ENCODE peak calls at places on chromosomes 4 and X, in ten cellular contexts. B is tibial nerve, I is transverse colon, X is ovary, C is SK-N-SH, W is upper lobe of left lung, N is stomach, A is sigmoid colon, L is H1, R is GM12878. Z is an unnamed sample. For H3K27me3 and H3K4me1, the result is how much of the 10 kb centered on the place peaks cover.

GRCh38 chrX:80246273-80246672 is 174.0 kb upstream of the TENT5D start:
- DNase-seq in R (no peak), I (no peak), L (no peak), W (no peak), B (no peak), A (no peak), C (peak), N (no peak), X (no peak), Z (no peak)

GRCh38 chr4:1777822-1778641 is 15.1 kb upstream of the FGFR3 start:
- DNase-seq in W (no peak), I (no peak), N (no peak), X (no peak), L (peak), A (no peak), B (no peak), C (no peak), R (no peak), Z (no peak)

GRCh38 chr4:73698217-73698616 is 42.2 kb upstream of the CXCL8 start:
- DNase-seq in C (no peak), L (no peak), B (no peak), X (no peak), N (no peak), R (no peak), I (no peak), W (no peak), A (no peak), Z (no peak)

GRCh38 chrX:10634681-10635161 is 14.3 kb upstream of the MID1 start:
- DNase-seq in N (no peak), X (no peak), R (no peak), A (no peak), L (no peak), W (no peak), B (no peak), C (no peak), I (no peak), Z (no peak)

GRCh38 chr4:13294961-13295605 is 189.1 kb downstream of the RAB28 start:
- DNase-seq in W (no peak), B (no peak), I (no peak), N (no peak), C (no peak), L (no peak), X (no peak), A (no peak), R (no peak), Z (peak)

GRCh38 chr4:3851881-3852280 is 85.7 kb downstream of the ADRA2C start:
- DNase-seq in I (no peak), C (no peak), X (no peak), N (no peak), R (no peak), W (no peak), B (no peak), L (no peak), A (no peak), Z (no peak)

GRCh38 chr4:186920486-186920885 is 196.8 kb upstream of the FAT1 start:
- DNase-seq in I (no peak), W (no peak), R (no peak), C (no peak), B (no peak), N (no peak), X (no peak), A (no peak), L (no peak), Z (no peak)

GRCh38 chr4:182062936-182063335 is 180.3 kb upstream of the TENM3 start:
- DNase-seq in X (no peak), A (no peak), W (no peak), R (no peak), C (no peak), I (no peak), B (no peak), N (no peak), L (no peak), Z (no peak)

GRCh38 chr4:120683902-120684540 is 238.5 kb downstream of the PRDM5 start:
- DNase-seq in W (no peak), N (no peak), A (no peak), B (no peak), L (no peak), C (no peak), I (no peak), X (no peak), R (no peak), Z (no peak)

GRCh38 chr4:92303621-92304027 is at the start of gene GRID2:
- DNase-seq in L (no peak), R (no peak), W (no peak), X (peak), I (no peak), B (no peak), A (no peak), N (no peak), C (peak), Z (no peak)

GRCh38 chr4:32624943-32625603 is 1904.9 kb downstream of the PCDH7 start:
- DNase-seq in C (no peak), R (no peak), W (no peak), N (no peak), X (no peak), A (no peak), I (no peak), L (no peak), B (no peak), Z (no peak)

GRCh38 chr4:147345662-147346061 is 135.2 kb upstream of the EDNRA start:
- DNase-seq in N (no peak), R (no peak), W (no peak), X (no peak), I (no peak), L (no peak), C (no peak), B (no peak), A (no peak), Z (no peak)

GRCh38 chrX:107823456-107823855 is 2.2 kb upstream of the MID2 start:
- DNase-seq in W (no peak), I (no peak), R (no peak), X (no peak), L (no peak), C (no peak), B (no peak), N (no peak), A (no peak), Z (no peak)

GRCh38 chrX:120463241-120463640 is 5.9 kb downstream of the LAMP2 start:
- DNase-seq in C (no peak), A (no peak), W (peak), I (no peak), R (no peak), B (peak), L (no peak), X (no peak), N (no peak), Z (no peak)

GRCh38 chr4:100289980-100290379 is 99.7 kb upstream of the DDIT4L start:
- DNase-seq in C (no peak), W (no peak), B (no peak), X (no peak), I (no peak), L (no peak), R (no peak), A (no peak), N (no peak), Z (no peak)

GRCh38 chr4:76881375-76881774 is 16.6 kb downstream of the SOWAHB start:
- DNase-seq in L (no peak), B (no peak), N (no peak), W (no peak), R (no peak), X (no peak), A (no peak), I (peak), C (no peak), Z (no peak)

GRCh38 chrX:39133971-39134370 is 332.7 kb downstream of the MID1IP1 start:
- DNase-seq in R (no peak), I (peak), B (no peak), A (no peak), X (no peak), L (peak), C (no peak), N (peak), W (no peak), Z (no peak)

GRCh38 chr4:109005523-109005922 is 242.7 kb upstream of the ETNPPL start:
- DNase-seq in X (no peak), B (no peak), N (no peak), I (no peak), R (no peak), W (no peak), A (no peak), C (no peak), L (no peak), Z (no peak)

GRCh38 chr4:41176357-41176756 is 38.0 kb downstream of the APBB2 start:
- DNase-seq in N (no peak), C (no peak), L (no peak), W (no peak), R (no peak), B (no peak), A (no peak), X (no peak), I (no peak), Z (no peak)

GRCh38 chr4:137390707-137391106 is 141.6 kb downstream of the PCDH18 start:
- DNase-seq in A (no peak), L (no peak), I (no peak), R (no peak), C (no peak), X (no peak), W (no peak), N (no peak), B (no peak), Z (no peak)

GRCh38 chr4:91256043-91256442 is 1047.7 kb upstream of the GRID2 start:
- DNase-seq in X (no peak), I (no peak), C (no peak), B (no peak), R (no peak), N (no peak), W (no peak), A (no peak), L (peak), Z (no peak)
- TF ChIP-seq EP300 in X (no peak), I (no peak), C (no peak), B (no peak), R (no peak), N (no peak), W (no peak), A (no peak), L (peak), Z (no peak)

DNA sequence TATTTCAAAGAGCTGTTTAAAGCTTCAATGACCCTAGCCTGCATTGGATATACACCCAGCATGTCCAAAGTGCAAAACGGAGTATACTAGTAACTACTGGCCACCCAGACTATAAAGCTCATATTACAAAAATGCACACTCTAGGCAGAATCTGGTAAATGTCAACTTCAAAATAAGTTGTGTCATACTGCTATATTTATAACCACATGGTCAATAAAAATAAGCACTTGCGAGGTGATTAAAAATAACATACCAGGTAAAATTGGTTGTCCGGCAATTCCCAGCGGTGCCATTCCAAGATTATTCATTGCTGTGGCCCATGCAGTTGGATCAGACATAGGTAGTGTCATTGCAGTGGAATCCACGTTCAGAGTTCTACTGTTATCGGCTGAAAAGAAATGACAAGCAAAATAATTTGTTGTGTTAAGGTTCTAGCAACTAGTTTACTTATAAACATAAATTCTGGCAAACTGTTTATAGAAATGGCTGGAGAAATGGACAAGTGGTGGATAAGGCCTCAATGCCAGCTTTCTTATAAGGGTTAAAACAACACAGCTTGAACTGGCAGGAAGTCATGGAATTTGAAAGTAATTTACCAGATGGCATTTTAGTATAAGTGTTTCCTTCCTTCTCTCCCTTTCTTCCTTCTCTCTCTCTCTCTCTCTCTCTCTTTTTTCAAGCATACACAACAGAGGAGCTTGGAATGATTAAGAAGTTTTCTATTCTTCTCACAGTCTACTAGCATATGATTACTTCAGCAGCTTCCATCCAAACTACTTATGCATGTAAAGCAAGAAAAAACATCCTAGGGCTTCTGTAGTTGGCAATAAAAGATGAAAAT is 199.9 kb downstream of the ENOX2 start:
- DNase-seq in C (no peak), L (no peak), X (no peak), R (no peak), A (no peak), B (no peak), I (no peak), W (no peak), N (no peak), Z (no peak)
- H3K27me3 ChIP-seq in C (under half), L (under half), X (under half), R (under half), A (under half), B (under half), I (under half), W (under half), N (under half), Z (under half)

GRCh38 chr4:183147191-183147590 is 48.1 kb downstream of the WWC2 start:
- DNase-seq in N (no peak), X (no peak), L (no peak), B (no peak), I (no peak), R (no peak), W (no peak), C (no peak), A (no peak), Z (no peak)

GRCh38 chr4:183146478-183146877 is 47.4 kb downstream of the WWC2 start:
- DNase-seq in I (no peak), N (no peak), R (no peak), B (no peak), C (no peak), X (no peak), A (no peak), W (no peak), L (no peak), Z (no peak)

GRCh38 chr4:183142566-183143545 is 43.8 kb downstream of the WWC2 start:
- DNase-seq in I (peak), B (peak), R (no peak), A (peak), X (no peak), C (peak), L (no peak), W (peak), N (peak), Z (no peak)

GRCh38 chr4:183147983-183148382 is 48.9 kb downstream of the WWC2 start:
- DNase-seq in I (no peak), B (no peak), C (no peak), R (no peak), X (no peak), L (no peak), A (no peak), N (no peak), W (no peak), Z (no peak)

GRCh38 chr4:183145773-183146172 is 46.7 kb downstream of the WWC2 start:
- DNase-seq in I (no peak), B (no peak), N (no peak), C (no peak), R (no peak), X (no peak), L (no peak), W (no peak), A (no peak), Z (no peak)
- H3K4me1 ChIP-seq in I (under half), B (under half), N (under half), C (under half), R (under half), X (under half), L (under half), W (half or more), A (half or more), Z (under half)

DNA sequence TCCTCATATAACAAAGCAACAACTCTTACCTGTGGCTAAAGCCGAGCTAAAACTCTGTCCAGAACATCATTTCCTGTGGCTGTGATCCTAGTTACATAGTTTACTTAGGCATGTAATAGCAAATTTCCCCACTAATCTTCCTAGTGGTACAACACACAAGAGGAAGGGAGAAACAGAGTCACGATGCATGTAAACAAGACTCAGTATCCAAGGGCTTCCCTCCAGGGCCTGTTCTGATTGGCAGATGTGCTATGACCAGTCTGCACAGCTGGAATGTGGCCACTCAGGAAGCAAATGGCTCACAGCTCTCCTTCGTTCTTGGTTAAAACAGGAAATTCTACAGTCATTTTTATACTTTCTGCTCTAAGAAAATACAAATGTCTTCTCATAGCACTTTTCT is 49.2 kb upstream of the PRSS48 start:
- DNase-seq in L (no peak), I (peak), N (no peak), W (peak), A (peak), R (no peak), X (no peak), B (peak), C (no peak), Z (peak)
- TF ChIP-seq EP300 in L (no peak), I (no peak), N (no peak), W (no peak), A (no peak), R (no peak), X (no peak), B (no peak), C (no peak), Z (no peak)

GRCh38 chr4:7879127-7879526 is 60.5 kb downstream of the AFAP1 start:
- DNase-seq in C (peak), W (no peak), A (peak), I (no peak), R (no peak), B (no peak), X (no peak), N (no peak), L (no peak), Z (no peak)
- H3K27me3 ChIP-seq in C (under half), W (under half), A (under half), I (under half), R (under half), B (under half), X (under half), N (under half), L (under half), Z (under half)

DNA sequence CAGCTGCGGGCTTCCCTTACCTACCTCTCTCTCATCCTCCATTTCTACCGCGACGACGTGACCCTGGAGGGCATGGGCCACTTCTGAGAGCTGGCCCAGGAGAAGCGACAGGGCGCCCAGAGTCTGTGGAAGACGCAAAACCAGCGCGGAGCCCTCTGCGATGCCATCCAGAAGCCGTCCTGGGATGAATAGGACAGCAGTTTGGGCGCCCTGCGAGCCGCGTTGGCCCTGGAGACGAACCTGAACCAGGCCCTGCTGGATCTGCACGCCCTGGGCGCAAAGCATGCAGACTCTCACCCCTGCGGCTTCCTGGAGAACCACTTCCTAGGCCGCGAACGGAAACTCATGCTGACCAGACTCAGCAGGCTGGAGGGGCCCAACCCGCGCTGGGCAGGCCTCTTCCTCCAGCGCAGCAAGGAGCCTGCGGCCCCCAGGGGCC is 52.7 kb upstream of the TMPRSS11F start:
- DNase-seq in R (no peak), L (no peak), B (no peak), A (no peak), N (no peak), X (no peak), W (no peak), C (no peak), I (no peak), Z (no peak)
- H3K4me1 ChIP-seq in R (under half), L (under half), B (under half), A (under half), N (under half), X (under half), W (under half), C (under half), I (under half), Z (under half)